ENCODE peak calls at places on chromosomes 12 and 14, in nine cellular contexts. One of them, this sample, is unnamed.

GRCh38 chr14:99564256-99564902 is 39.6 kb downstream of the CCDC85C start:
- ATAC-seq in pancreas: no peak
- ATAC-seq in activated naive CD8-positive, alpha-beta T cell treated with anti-CD3 and anti-CD28 coated beads, Interleukin-2, amount 50 U/mL, for 24 hours: no peak
- ATAC-seq in HCT116: no peak
- ATAC-seq in psoas muscle: peak
- ATAC-seq in T-helper 17 cell: no peak
- ATAC-seq in RWPE2: no peak
- ATAC-seq in naive B cell: no peak
- ATAC-seq in activated CD8-positive, alpha-beta memory T cell treated with anti-CD3 and anti-CD28 coated beads, Interleukin-2, amount 10 ng/mL, durations not matched to agents 7 days and 5 days: no peak
- ATAC-seq in this sample: no peak

GRCh38 chr14:103207404-103208072 is 84.3 kb downstream of the TNFAIP2 start:
- ATAC-seq in pancreas: peak
- ATAC-seq in activated naive CD8-positive, alpha-beta T cell treated with anti-CD3 and anti-CD28 coated beads, Interleukin-2, amount 50 U/mL, for 24 hours: no peak
- ATAC-seq in HCT116: no peak
- ATAC-seq in psoas muscle: peak
- ATAC-seq in T-helper 17 cell: no peak
- ATAC-seq in RWPE2: peak
- ATAC-seq in naive B cell: no peak
- ATAC-seq in activated CD8-positive, alpha-beta memory T cell treated with anti-CD3 and anti-CD28 coated beads, Interleukin-2, amount 10 ng/mL, durations not matched to agents 7 days and 5 days: no peak
- ATAC-seq in this sample: no peak

GRCh38 chr14:68374682-68375081 is 418.2 kb downstream of the ZFP36L1 start:
- ATAC-seq in pancreas: peak
- ATAC-seq in activated naive CD8-positive, alpha-beta T cell treated with anti-CD3 and anti-CD28 coated beads, Interleukin-2, amount 50 U/mL, for 24 hours: no peak
- ATAC-seq in HCT116: no peak
- ATAC-seq in psoas muscle: peak
- ATAC-seq in T-helper 17 cell: no peak
- ATAC-seq in RWPE2: no peak
- ATAC-seq in naive B cell: no peak
- ATAC-seq in activated CD8-positive, alpha-beta memory T cell treated with anti-CD3 and anti-CD28 coated beads, Interleukin-2, amount 10 ng/mL, durations not matched to agents 7 days and 5 days: no peak
- ATAC-seq in this sample: no peak

GRCh38 chr12:9041321-9041720 is 52.0 kb downstream of the KLRG1 start:
- ATAC-seq in pancreas: no peak
- ATAC-seq in activated naive CD8-positive, alpha-beta T cell treated with anti-CD3 and anti-CD28 coated beads, Interleukin-2, amount 50 U/mL, for 24 hours: no peak
- ATAC-seq in HCT116: no peak
- ATAC-seq in psoas muscle: peak
- ATAC-seq in T-helper 17 cell: no peak
- ATAC-seq in RWPE2: no peak
- ATAC-seq in naive B cell: no peak
- ATAC-seq in activated CD8-positive, alpha-beta memory T cell treated with anti-CD3 and anti-CD28 coated beads, Interleukin-2, amount 10 ng/mL, durations not matched to agents 7 days and 5 days: no peak
- ATAC-seq in this sample: no peak

GRCh38 chr14:94132285-94132887 is 3.0 kb upstream of the IFI27L2 start:
- ATAC-seq in pancreas: no peak
- ATAC-seq in activated naive CD8-positive, alpha-beta T cell treated with anti-CD3 and anti-CD28 coated beads, Interleukin-2, amount 50 U/mL, for 24 hours: peak
- ATAC-seq in HCT116: peak
- ATAC-seq in psoas muscle: peak
- ATAC-seq in T-helper 17 cell: peak
- ATAC-seq in RWPE2: no peak
- ATAC-seq in naive B cell: peak
- ATAC-seq in activated CD8-positive, alpha-beta memory T cell treated with anti-CD3 and anti-CD28 coated beads, Interleukin-2, amount 10 ng/mL, durations not matched to agents 7 days and 5 days: no peak
- ATAC-seq in this sample: no peak

GRCh38 chr14:104696671-104697316 is 7.4 kb downstream of the INF2 start:
- ATAC-seq in pancreas: no peak
- ATAC-seq in activated naive CD8-positive, alpha-beta T cell treated with anti-CD3 and anti-CD28 coated beads, Interleukin-2, amount 50 U/mL, for 24 hours: no peak
- ATAC-seq in HCT116: no peak
- ATAC-seq in psoas muscle: no peak
- ATAC-seq in T-helper 17 cell: no peak
- ATAC-seq in RWPE2: no peak
- ATAC-seq in naive B cell: no peak
- ATAC-seq in activated CD8-positive, alpha-beta memory T cell treated with anti-CD3 and anti-CD28 coated beads, Interleukin-2, amount 10 ng/mL, durations not matched to agents 7 days and 5 days: no peak
- ATAC-seq in this sample: no peak

GRCh38 chr14:77344597-77344996 is 23.8 kb downstream of the GSTZ1 start:
- ATAC-seq in pancreas: no peak
- ATAC-seq in activated naive CD8-positive, alpha-beta T cell treated with anti-CD3 and anti-CD28 coated beads, Interleukin-2, amount 50 U/mL, for 24 hours: no peak
- ATAC-seq in HCT116: no peak
- ATAC-seq in psoas muscle: no peak
- ATAC-seq in T-helper 17 cell: no peak
- ATAC-seq in RWPE2: no peak
- ATAC-seq in naive B cell: no peak
- ATAC-seq in activated CD8-positive, alpha-beta memory T cell treated with anti-CD3 and anti-CD28 coated beads, Interleukin-2, amount 10 ng/mL, durations not matched to agents 7 days and 5 days: no peak
- ATAC-seq in this sample: no peak

GRCh38 chr12:111519083-111519482 is 80.0 kb downstream of the ATXN2 start:
- ATAC-seq in pancreas: no peak
- ATAC-seq in activated naive CD8-positive, alpha-beta T cell treated with anti-CD3 and anti-CD28 coated beads, Interleukin-2, amount 50 U/mL, for 24 hours: no peak
- ATAC-seq in HCT116: no peak
- ATAC-seq in psoas muscle: peak
- ATAC-seq in T-helper 17 cell: no peak
- ATAC-seq in RWPE2: no peak
- ATAC-seq in naive B cell: no peak
- ATAC-seq in activated CD8-positive, alpha-beta memory T cell treated with anti-CD3 and anti-CD28 coated beads, Interleukin-2, amount 10 ng/mL, durations not matched to agents 7 days and 5 days: no peak
- ATAC-seq in this sample: no peak

GRCh38 chr12:12984119-12984518 is 15.9 kb downstream of the HEBP1 start:
- ATAC-seq in pancreas: no peak
- ATAC-seq in activated naive CD8-positive, alpha-beta T cell treated with anti-CD3 and anti-CD28 coated beads, Interleukin-2, amount 50 U/mL, for 24 hours: no peak
- ATAC-seq in HCT116: no peak
- ATAC-seq in psoas muscle: no peak
- ATAC-seq in T-helper 17 cell: no peak
- ATAC-seq in RWPE2: no peak
- ATAC-seq in naive B cell: no peak
- ATAC-seq in activated CD8-positive, alpha-beta memory T cell treated with anti-CD3 and anti-CD28 coated beads, Interleukin-2, amount 10 ng/mL, durations not matched to agents 7 days and 5 days: no peak
- ATAC-seq in this sample: no peak

GRCh38 chr12:115709410-115710065 is 568.0 kb downstream of the MED13L start:
- ATAC-seq in pancreas: no peak
- ATAC-seq in activated naive CD8-positive, alpha-beta T cell treated with anti-CD3 and anti-CD28 coated beads, Interleukin-2, amount 50 U/mL, for 24 hours: no peak
- ATAC-seq in HCT116: no peak
- ATAC-seq in psoas muscle: no peak
- ATAC-seq in T-helper 17 cell: no peak
- ATAC-seq in RWPE2: no peak
- ATAC-seq in naive B cell: no peak
- ATAC-seq in activated CD8-positive, alpha-beta memory T cell treated with anti-CD3 and anti-CD28 coated beads, Interleukin-2, amount 10 ng/mL, durations not matched to agents 7 days and 5 days: no peak
- ATAC-seq in this sample: no peak

GRCh38 chr14:61128382-61129167 is 147.5 kb downstream of the SLC38A6 start:
- ATAC-seq in pancreas: no peak
- ATAC-seq in activated naive CD8-positive, alpha-beta T cell treated with anti-CD3 and anti-CD28 coated beads, Interleukin-2, amount 50 U/mL, for 24 hours: no peak
- ATAC-seq in HCT116: no peak
- ATAC-seq in psoas muscle: no peak
- ATAC-seq in T-helper 17 cell: no peak
- ATAC-seq in RWPE2: no peak
- ATAC-seq in naive B cell: no peak
- ATAC-seq in activated CD8-positive, alpha-beta memory T cell treated with anti-CD3 and anti-CD28 coated beads, Interleukin-2, amount 10 ng/mL, durations not matched to agents 7 days and 5 days: no peak
- ATAC-seq in this sample: no peak

GRCh38 chr14:62162998-62163589 is 400.9 kb downstream of the SNAPC1 start:
- ATAC-seq in pancreas: no peak
- ATAC-seq in activated naive CD8-positive, alpha-beta T cell treated with anti-CD3 and anti-CD28 coated beads, Interleukin-2, amount 50 U/mL, for 24 hours: no peak
- ATAC-seq in HCT116: peak
- ATAC-seq in psoas muscle: peak
- ATAC-seq in T-helper 17 cell: no peak
- ATAC-seq in RWPE2: peak
- ATAC-seq in naive B cell: no peak
- ATAC-seq in activated CD8-positive, alpha-beta memory T cell treated with anti-CD3 and anti-CD28 coated beads, Interleukin-2, amount 10 ng/mL, durations not matched to agents 7 days and 5 days: no peak
- ATAC-seq in this sample: no peak

GRCh38 chr12:28065374-28065773 is 92.8 kb upstream of the PTHLH start:
- ATAC-seq in pancreas: no peak
- ATAC-seq in activated naive CD8-positive, alpha-beta T cell treated with anti-CD3 and anti-CD28 coated beads, Interleukin-2, amount 50 U/mL, for 24 hours: peak
- ATAC-seq in HCT116: no peak
- ATAC-seq in psoas muscle: no peak
- ATAC-seq in T-helper 17 cell: no peak
- ATAC-seq in RWPE2: no peak
- ATAC-seq in naive B cell: no peak
- ATAC-seq in activated CD8-positive, alpha-beta memory T cell treated with anti-CD3 and anti-CD28 coated beads, Interleukin-2, amount 10 ng/mL, durations not matched to agents 7 days and 5 days: peak
- ATAC-seq in this sample: peak

GRCh38 chr12:102204025-102204424 is 6.4 kb upstream of the PMCH start:
- ATAC-seq in pancreas: no peak
- ATAC-seq in activated naive CD8-positive, alpha-beta T cell treated with anti-CD3 and anti-CD28 coated beads, Interleukin-2, amount 50 U/mL, for 24 hours: peak
- ATAC-seq in HCT116: no peak
- ATAC-seq in psoas muscle: no peak
- ATAC-seq in T-helper 17 cell: no peak
- ATAC-seq in RWPE2: no peak
- ATAC-seq in naive B cell: no peak
- ATAC-seq in activated CD8-positive, alpha-beta memory T cell treated with anti-CD3 and anti-CD28 coated beads, Interleukin-2, amount 10 ng/mL, durations not matched to agents 7 days and 5 days: no peak
- ATAC-seq in this sample: no peak

GRCh38 chr12:27635349-27635972 is 60.8 kb upstream of the REP15 start:
- ATAC-seq in pancreas: no peak
- ATAC-seq in activated naive CD8-positive, alpha-beta T cell treated with anti-CD3 and anti-CD28 coated beads, Interleukin-2, amount 50 U/mL, for 24 hours: peak
- ATAC-seq in HCT116: no peak
- ATAC-seq in psoas muscle: peak
- ATAC-seq in T-helper 17 cell: no peak
- ATAC-seq in RWPE2: peak
- ATAC-seq in naive B cell: no peak
- ATAC-seq in activated CD8-positive, alpha-beta memory T cell treated with anti-CD3 and anti-CD28 coated beads, Interleukin-2, amount 10 ng/mL, durations not matched to agents 7 days and 5 days: no peak
- ATAC-seq in this sample: no peak

GRCh38 chr14:76948213-76948947 is 80.1 kb downstream of the IRF2BPL start:
- ATAC-seq in pancreas: no peak
- ATAC-seq in activated naive CD8-positive, alpha-beta T cell treated with anti-CD3 and anti-CD28 coated beads, Interleukin-2, amount 50 U/mL, for 24 hours: no peak
- ATAC-seq in HCT116: no peak
- ATAC-seq in psoas muscle: no peak
- ATAC-seq in T-helper 17 cell: no peak
- ATAC-seq in RWPE2: no peak
- ATAC-seq in naive B cell: no peak
- ATAC-seq in activated CD8-positive, alpha-beta memory T cell treated with anti-CD3 and anti-CD28 coated beads, Interleukin-2, amount 10 ng/mL, durations not matched to agents 7 days and 5 days: no peak
- ATAC-seq in this sample: no peak

GRCh38 chr12:14403711-14404164 is 38.3 kb downstream of the ATF7IP start:
- ATAC-seq in pancreas: peak
- ATAC-seq in activated naive CD8-positive, alpha-beta T cell treated with anti-CD3 and anti-CD28 coated beads, Interleukin-2, amount 50 U/mL, for 24 hours: peak
- ATAC-seq in HCT116: no peak
- ATAC-seq in psoas muscle: peak
- ATAC-seq in T-helper 17 cell: peak
- ATAC-seq in RWPE2: no peak
- ATAC-seq in naive B cell: peak
- ATAC-seq in activated CD8-positive, alpha-beta memory T cell treated with anti-CD3 and anti-CD28 coated beads, Interleukin-2, amount 10 ng/mL, durations not matched to agents 7 days and 5 days: peak
- ATAC-seq in this sample: no peak

GRCh38 chr12:85089792-85090191 is 53.6 kb downstream of the LRRIQ1 start:
- ATAC-seq in pancreas: no peak
- ATAC-seq in activated naive CD8-positive, alpha-beta T cell treated with anti-CD3 and anti-CD28 coated beads, Interleukin-2, amount 50 U/mL, for 24 hours: no peak
- ATAC-seq in HCT116: no peak
- ATAC-seq in psoas muscle: no peak
- ATAC-seq in T-helper 17 cell: no peak
- ATAC-seq in RWPE2: no peak
- ATAC-seq in naive B cell: no peak
- ATAC-seq in activated CD8-positive, alpha-beta memory T cell treated with anti-CD3 and anti-CD28 coated beads, Interleukin-2, amount 10 ng/mL, durations not matched to agents 7 days and 5 days: no peak
- ATAC-seq in this sample: no peak

GRCh38 chr12:76922821-76923315 is 44.0 kb upstream of the CSRP2 start:
- ATAC-seq in pancreas: no peak
- ATAC-seq in activated naive CD8-positive, alpha-beta T cell treated with anti-CD3 and anti-CD28 coated beads, Interleukin-2, amount 50 U/mL, for 24 hours: no peak
- ATAC-seq in HCT116: no peak
- ATAC-seq in psoas muscle: no peak
- ATAC-seq in T-helper 17 cell: no peak
- ATAC-seq in RWPE2: no peak
- ATAC-seq in naive B cell: no peak
- ATAC-seq in activated CD8-positive, alpha-beta memory T cell treated with anti-CD3 and anti-CD28 coated beads, Interleukin-2, amount 10 ng/mL, durations not matched to agents 7 days and 5 days: no peak
- ATAC-seq in this sample: no peak

GRCh38 chr12:82097877-82098276 is 260.3 kb downstream of the CCDC59 start:
- ATAC-seq in pancreas: no peak
- ATAC-seq in activated naive CD8-positive, alpha-beta T cell treated with anti-CD3 and anti-CD28 coated beads, Interleukin-2, amount 50 U/mL, for 24 hours: no peak
- ATAC-seq in HCT116: no peak
- ATAC-seq in psoas muscle: no peak
- ATAC-seq in T-helper 17 cell: no peak
- ATAC-seq in RWPE2: no peak
- ATAC-seq in naive B cell: no peak
- ATAC-seq in activated CD8-positive, alpha-beta memory T cell treated with anti-CD3 and anti-CD28 coated beads, Interleukin-2, amount 10 ng/mL, durations not matched to agents 7 days and 5 days: no peak
- ATAC-seq in this sample: no peak

GRCh38 chr14:71702799-71703198 is 229.4 kb upstream of the RGS6 start:
- ATAC-seq in pancreas: no peak
- ATAC-seq in activated naive CD8-positive, alpha-beta T cell treated with anti-CD3 and anti-CD28 coated beads, Interleukin-2, amount 50 U/mL, for 24 hours: no peak
- ATAC-seq in HCT116: no peak
- ATAC-seq in psoas muscle: no peak
- ATAC-seq in T-helper 17 cell: no peak
- ATAC-seq in RWPE2: no peak
- ATAC-seq in naive B cell: no peak
- ATAC-seq in activated CD8-positive, alpha-beta memory T cell treated with anti-CD3 and anti-CD28 coated beads, Interleukin-2, amount 10 ng/mL, durations not matched to agents 7 days and 5 days: no peak
- ATAC-seq in this sample: no peak

GRCh38 chr14:94088516-94088915 is 7.4 kb downstream of the IFI27L1 start:
- ATAC-seq in pancreas: no peak
- ATAC-seq in activated naive CD8-positive, alpha-beta T cell treated with anti-CD3 and anti-CD28 coated beads, Interleukin-2, amount 50 U/mL, for 24 hours: no peak
- ATAC-seq in HCT116: no peak
- ATAC-seq in psoas muscle: no peak
- ATAC-seq in T-helper 17 cell: no peak
- ATAC-seq in RWPE2: peak
- ATAC-seq in naive B cell: no peak
- ATAC-seq in activated CD8-positive, alpha-beta memory T cell treated with anti-CD3 and anti-CD28 coated beads, Interleukin-2, amount 10 ng/mL, durations not matched to agents 7 days and 5 days: no peak
- ATAC-seq in this sample: no peak

GRCh38 chr12:123621101-123621500 is 12.4 kb downstream of the EIF2B1 start:
- ATAC-seq in pancreas: no peak
- ATAC-seq in activated naive CD8-positive, alpha-beta T cell treated with anti-CD3 and anti-CD28 coated beads, Interleukin-2, amount 50 U/mL, for 24 hours: no peak
- ATAC-seq in HCT116: no peak
- ATAC-seq in psoas muscle: no peak
- ATAC-seq in T-helper 17 cell: no peak
- ATAC-seq in RWPE2: no peak
- ATAC-seq in naive B cell: no peak
- ATAC-seq in activated CD8-positive, alpha-beta memory T cell treated with anti-CD3 and anti-CD28 coated beads, Interleukin-2, amount 10 ng/mL, durations not matched to agents 7 days and 5 days: no peak
- ATAC-seq in this sample: no peak

GRCh38 chr12:105459760-105460325 is 129.4 kb downstream of the C12orf75 start:
- ATAC-seq in pancreas: no peak
- ATAC-seq in activated naive CD8-positive, alpha-beta T cell treated with anti-CD3 and anti-CD28 coated beads, Interleukin-2, amount 50 U/mL, for 24 hours: no peak
- ATAC-seq in HCT116: no peak
- ATAC-seq in psoas muscle: no peak
- ATAC-seq in T-helper 17 cell: no peak
- ATAC-seq in RWPE2: no peak
- ATAC-seq in naive B cell: no peak
- ATAC-seq in activated CD8-positive, alpha-beta memory T cell treated with anti-CD3 and anti-CD28 coated beads, Interleukin-2, amount 10 ng/mL, durations not matched to agents 7 days and 5 days: no peak
- ATAC-seq in this sample: no peak

GRCh38 chr14:33617154-33617553 is 333.7 kb downstream of the EGLN3 start:
- ATAC-seq in pancreas: no peak
- ATAC-seq in activated naive CD8-positive, alpha-beta T cell treated with anti-CD3 and anti-CD28 coated beads, Interleukin-2, amount 50 U/mL, for 24 hours: no peak
- ATAC-seq in HCT116: no peak
- ATAC-seq in psoas muscle: no peak
- ATAC-seq in T-helper 17 cell: no peak
- ATAC-seq in RWPE2: peak
- ATAC-seq in naive B cell: no peak
- ATAC-seq in activated CD8-positive, alpha-beta memory T cell treated with anti-CD3 and anti-CD28 coated beads, Interleukin-2, amount 10 ng/mL, durations not matched to agents 7 days and 5 days: no peak
- ATAC-seq in this sample: no peak

GRCh38 chr12:102950107-102950949 is 7.1 kb upstream of the ASCL1 start:
- ATAC-seq in pancreas: peak
- ATAC-seq in activated naive CD8-positive, alpha-beta T cell treated with anti-CD3 and anti-CD28 coated beads, Interleukin-2, amount 50 U/mL, for 24 hours: no peak
- ATAC-seq in HCT116: no peak
- ATAC-seq in psoas muscle: no peak
- ATAC-seq in T-helper 17 cell: no peak
- ATAC-seq in RWPE2: peak
- ATAC-seq in naive B cell: no peak
- ATAC-seq in activated CD8-positive, alpha-beta memory T cell treated with anti-CD3 and anti-CD28 coated beads, Interleukin-2, amount 10 ng/mL, durations not matched to agents 7 days and 5 days: no peak
- ATAC-seq in this sample: no peak

GRCh38 chr14:39097159-39097558 is 5.9 kb downstream of the SEC23A start:
- ATAC-seq in pancreas: no peak
- ATAC-seq in activated naive CD8-positive, alpha-beta T cell treated with anti-CD3 and anti-CD28 coated beads, Interleukin-2, amount 50 U/mL, for 24 hours: peak
- ATAC-seq in HCT116: no peak
- ATAC-seq in psoas muscle: no peak
- ATAC-seq in T-helper 17 cell: peak
- ATAC-seq in RWPE2: peak
- ATAC-seq in naive B cell: no peak
- ATAC-seq in activated CD8-positive, alpha-beta memory T cell treated with anti-CD3 and anti-CD28 coated beads, Interleukin-2, amount 10 ng/mL, durations not matched to agents 7 days and 5 days: peak
- ATAC-seq in this sample: peak

GRCh38 chr14:73269729-73270651 is 32.7 kb downstream of the PAPLN start:
- ATAC-seq in pancreas: peak
- ATAC-seq in activated naive CD8-positive, alpha-beta T cell treated with anti-CD3 and anti-CD28 coated beads, Interleukin-2, amount 50 U/mL, for 24 hours: peak
- ATAC-seq in HCT116: no peak
- ATAC-seq in psoas muscle: peak
- ATAC-seq in T-helper 17 cell: peak
- ATAC-seq in RWPE2: peak
- ATAC-seq in naive B cell: peak
- ATAC-seq in activated CD8-positive, alpha-beta memory T cell treated with anti-CD3 and anti-CD28 coated beads, Interleukin-2, amount 10 ng/mL, durations not matched to agents 7 days and 5 days: peak
- ATAC-seq in this sample: peak

GRCh38 chr14:70660967-70661871 is 19.5 kb downstream of the TTC9 start:
- ATAC-seq in pancreas: no peak
- ATAC-seq in activated naive CD8-positive, alpha-beta T cell treated with anti-CD3 and anti-CD28 coated beads, Interleukin-2, amount 50 U/mL, for 24 hours: peak
- ATAC-seq in HCT116: no peak
- ATAC-seq in psoas muscle: no peak
- ATAC-seq in T-helper 17 cell: peak
- ATAC-seq in RWPE2: no peak
- ATAC-seq in naive B cell: peak
- ATAC-seq in activated CD8-positive, alpha-beta memory T cell treated with anti-CD3 and anti-CD28 coated beads, Interleukin-2, amount 10 ng/mL, durations not matched to agents 7 days and 5 days: peak
- ATAC-seq in this sample: peak

GRCh38 chr14:101120636-101121398 is 217.3 kb upstream of the RTL1 start:
- ATAC-seq in pancreas: no peak
- ATAC-seq in activated naive CD8-positive, alpha-beta T cell treated with anti-CD3 and anti-CD28 coated beads, Interleukin-2, amount 50 U/mL, for 24 hours: peak
- ATAC-seq in HCT116: no peak
- ATAC-seq in psoas muscle: peak
- ATAC-seq in T-helper 17 cell: peak
- ATAC-seq in RWPE2: no peak
- ATAC-seq in naive B cell: peak
- ATAC-seq in activated CD8-positive, alpha-beta memory T cell treated with anti-CD3 and anti-CD28 coated beads, Interleukin-2, amount 10 ng/mL, durations not matched to agents 7 days and 5 days: peak
- ATAC-seq in this sample: peak

GRCh38 chr12:106127289-106128126 is 11.2 kb downstream of the NUAK1 start:
- ATAC-seq in pancreas: no peak
- ATAC-seq in activated naive CD8-positive, alpha-beta T cell treated with anti-CD3 and anti-CD28 coated beads, Interleukin-2, amount 50 U/mL, for 24 hours: no peak
- ATAC-seq in HCT116: no peak
- ATAC-seq in psoas muscle: no peak
- ATAC-seq in T-helper 17 cell: no peak
- ATAC-seq in RWPE2: no peak
- ATAC-seq in naive B cell: no peak
- ATAC-seq in activated CD8-positive, alpha-beta memory T cell treated with anti-CD3 and anti-CD28 coated beads, Interleukin-2, amount 10 ng/mL, durations not matched to agents 7 days and 5 days: no peak
- ATAC-seq in this sample: no peak